ENCODE peak calls at places on chromosome 13, in six cellular contexts. Q, D, N, J, O and U are unnamed samples.
A peak's percentile ranks its signal among the peaks of the same experiment; 100 is the strongest.

GRCh38 chr13:94667190-94667589 is 45.2 kb downstream of the SOX21 start:
- DNase-seq in Q (no peak), D (no peak), N (no peak), J (no peak), O (no peak), U (no peak)

GRCh38 chr13:97020194-97020593 is 25.9 kb upstream of the OXGR1 start:
- DNase-seq in Q (no peak), D (no peak), N (no peak), J (no peak), O (no peak), U (no peak)

GRCh38 chr13:56393549-56393948 is 747.2 kb upstream of the PRR20A start:
- DNase-seq in Q (no peak), D (no peak), N (no peak), J (no peak), O (no peak), U (no peak)

GRCh38 chr13:68759617-68760016 is 1348.0 kb upstream of the ATXN8OS start:
- DNase-seq in Q (no peak), D (no peak), N (no peak), J (no peak), O (no peak), U (no peak)

GRCh38 chr13:29721766-29722165 is 126.3 kb upstream of the SLC7A1 start:
- DNase-seq in Q (no peak), D (no peak), N (no peak), J (no peak), O (no peak), U (no peak)

GRCh38 chr13:25300861-25301346 is 521 bp upstream of the NUP58 start:
- DNase-seq in Q (no peak), D (peak; percentile 83), N (no peak), J (no peak), O (no peak), U (no peak)

GRCh38 chr13:25971499-25972145 is 80.2 kb downstream of the SHISA2 start:
- DNase-seq in Q (no peak), D (no peak), N (no peak), J (no peak), O (no peak), U (no peak)

GRCh38 chr13:32627793-32628192 is 41.5 kb downstream of the PDS5B start:
- DNase-seq in Q (no peak), D (no peak), N (no peak), J (no peak), O (no peak), U (no peak)

GRCh38 chr13:51632643-51633357 is 48.5 kb downstream of the WDFY2 start:
- DNase-seq in Q (no peak), D (no peak), N (no peak), J (no peak), O (no peak), U (no peak)

GRCh38 chr13:81738364-81738763 is 1397.4 kb upstream of the SPRY2 start:
- DNase-seq in Q (peak; percentile 5), D (no peak), N (no peak), J (peak; percentile 45), O (no peak), U (no peak)

GRCh38 chr13:105442941-105443340 is 1092.5 kb downstream of the EFNB2 start:
- DNase-seq in Q (peak; percentile 69), D (no peak), N (peak; percentile 86), J (peak; percentile 94), O (peak; percentile 15), U (peak; percentile 99)

GRCh38 chr13:86922936-86923335 is 748.2 kb upstream of the SLITRK5 start:
- DNase-seq in Q (no peak), D (no peak), N (no peak), J (no peak), O (no peak), U (no peak)

GRCh38 chr13:96141032-96141431 is 51.1 kb downstream of the HS6ST3 start:
- DNase-seq in Q (no peak), D (no peak), N (peak; percentile 40), J (no peak), O (no peak), U (peak; percentile 8)

GRCh38 chr13:49840266-49840665 is 47.8 kb upstream of the KPNA3 start:
- DNase-seq in Q (no peak), D (no peak), N (no peak), J (no peak), O (no peak), U (no peak)

GRCh38 chr13:30843548-30843947 is 62.5 kb upstream of the MEDAG start:
- DNase-seq in Q (no peak), D (no peak), N (no peak), J (no peak), O (no peak), U (no peak)

GRCh38 chr13:40064154-40064713 is 408.8 kb downstream of the COG6 start:
- DNase-seq in Q (no peak), D (no peak), N (no peak), J (no peak), O (peak; percentile 22), U (no peak)

GRCh38 chr13:48873598-48873997 is 102.1 kb upstream of the FNDC3A start:
- DNase-seq in Q (no peak), D (no peak), N (peak; percentile 57), J (peak; percentile 37), O (no peak), U (peak; percentile 31)

GRCh38 chr13:95708390-95708774 is 31.4 kb downstream of the DNAJC3 start:
- DNase-seq in Q (no peak), D (no peak), N (no peak), J (no peak), O (no peak), U (no peak)

GRCh38 chr13:113369189-113369588 is 5.3 kb upstream of the GRTP1 start:
- DNase-seq in Q (no peak), D (peak; percentile 74), N (no peak), J (no peak), O (no peak), U (no peak)

GRCh38 chr13:27619093-27619705 is 1.1 kb downstream of the LNX2 start:
- DNase-seq in Q (no peak), D (no peak), N (peak; percentile 38), J (no peak), O (no peak), U (no peak)

GRCh38 chr13:63198076-63198475 is 1782.4 kb upstream of the PCDH20 start:
- DNase-seq in Q (no peak), D (no peak), N (peak; percentile 1), J (no peak), O (no peak), U (no peak)

GRCh38 chr13:77853701-77854100 is 64.9 kb downstream of the EDNRB start:
- DNase-seq in Q (no peak), D (no peak), N (no peak), J (no peak), O (no peak), U (no peak)

GRCh38 chr13:51355217-51355616 is 15.7 kb downstream of the SERPINE3 start:
- DNase-seq in Q (no peak), D (no peak), N (no peak), J (no peak), O (no peak), U (no peak)

GRCh38 chr13:45055902-45056648 is 64.2 kb upstream of the GTF2F2 start:
- DNase-seq in Q (no peak), D (no peak), N (peak; percentile 31), J (peak; percentile 79), O (no peak), U (no peak)

GRCh38 chr13:85665286-85665685 is 133.9 kb downstream of the SLITRK6 start:
- DNase-seq in Q (no peak), D (no peak), N (peak; percentile 3), J (peak; percentile 24), O (no peak), U (peak; percentile 2)

GRCh38 chr13:42722883-42723539 is 58.4 kb upstream of the FAM216B start:
- DNase-seq in Q (no peak), D (no peak), N (no peak), J (no peak), O (no peak), U (no peak)

GRCh38 chr13:88800505-88800904 is 1129.3 kb downstream of the SLITRK5 start:
- DNase-seq in Q (no peak), D (no peak), N (no peak), J (peak; percentile 18), O (no peak), U (no peak)

GRCh38 chr13:20049558-20050473 is 91.3 kb downstream of the ZMYM2 start:
- DNase-seq in Q (no peak), D (no peak), N (no peak), J (no peak), O (no peak), U (no peak)

GRCh38 chr13:113445791-113446487 is 7.3 kb downstream of the ADPRHL1 start:
- DNase-seq in Q (no peak), D (peak; percentile 82), N (no peak), J (no peak), O (no peak), U (no peak)

GRCh38 chr13:23956106-23956505 is 58.8 kb upstream of the C1QTNF9B start:
- DNase-seq in Q (no peak), D (no peak), N (no peak), J (peak; percentile 85), O (no peak), U (no peak)

GRCh38 chr13:87302034-87302433 is 369.1 kb upstream of the SLITRK5 start:
- DNase-seq in Q (no peak), D (no peak), N (no peak), J (no peak), O (no peak), U (no peak)

GRCh38 chr13:103287659-103288058 is 221.4 kb upstream of the SLC10A2 start:
- DNase-seq in Q (no peak), D (no peak), N (no peak), J (peak; percentile 50), O (no peak), U (no peak)

GRCh38 chr13:97004096-97004876 is 10.0 kb upstream of the OXGR1 start:
- DNase-seq in Q (no peak), D (no peak), N (peak; percentile 51), J (peak; percentile 82), O (no peak), U (no peak)

GRCh38 chr13:49649244-49649962 is 21.1 kb downstream of the ARL11 start:
- DNase-seq in Q (no peak), D (no peak), N (peak; percentile 38), J (peak; percentile 36), O (no peak), U (no peak)